ENCODE peak calls at places on chromosomes 16 and 17, in four cellular contexts. I is tibial nerve, E is sigmoid colon, L is GM12865. B is an unnamed sample.

GRCh38 chr17:43840814-43841213 is 6.2 kb upstream of the CD300LG start:
- DNase-seq in I (no peak), L (peak), E (no peak), B (no peak)

GRCh38 chr17:69031839-69032238 is 28.9 kb downstream of the ABCA9 start:
- DNase-seq in L (no peak), E (no peak), I (no peak), B (no peak)

GRCh38 chr16:756428-756827 is 4.1 kb upstream of the MSLN start:
- DNase-seq in E (no peak), L (no peak), I (no peak), B (no peak)

GRCh38 chr16:84916850-84917249 is 94.5 kb downstream of the ZDHHC7 start:
- DNase-seq in I (no peak), E (no peak), L (no peak), B (no peak)

GRCh38 chr16:1121601-1122000 is 25.6 kb upstream of the C1QTNF8 start:
- DNase-seq in I (no peak), L (no peak), E (no peak), B (no peak)

GRCh38 chr16:77359065-77359502 is 75.8 kb downstream of the ADAMTS18 start:
- DNase-seq in E (no peak), L (no peak), I (no peak), B (no peak)

GRCh38 chr17:40021471-40021961 is 6.3 kb downstream of the CSF3 start:
- DNase-seq in L (no peak), E (no peak), I (no peak), B (no peak)

GRCh38 chr16:76459111-76459510 is 181.9 kb downstream of the CNTNAP4 start:
- DNase-seq in E (no peak), I (no peak), L (no peak), B (no peak)

GRCh38 chr17:38449364-38449763 is 21.1 kb downstream of the ARHGAP23 start:
- DNase-seq in L (no peak), E (no peak), I (no peak), B (no peak)

DNA sequence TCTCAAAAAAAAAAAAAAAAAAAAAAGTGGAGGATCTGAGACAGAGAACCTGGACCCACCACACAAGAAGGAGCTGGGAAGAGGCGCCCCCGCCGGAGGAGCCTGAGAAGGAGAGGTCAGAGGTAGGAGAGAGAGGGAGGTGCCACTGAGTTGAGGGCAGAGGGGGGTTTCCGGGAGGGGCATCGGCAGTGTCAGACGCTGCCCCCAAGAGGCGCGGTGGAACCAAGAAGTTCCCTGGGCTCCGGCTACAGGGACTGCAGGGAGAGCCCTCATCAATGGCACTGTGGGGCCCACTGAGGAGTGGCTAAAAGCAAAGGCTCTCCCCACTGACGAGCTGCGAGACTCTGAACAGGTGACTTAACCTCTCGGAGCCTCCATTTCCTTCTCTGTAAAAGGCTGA is 4.2 kb downstream of the CCDC42 start:
- DNase-seq in I (no peak), E (no peak), L (peak), B (no peak)
- TF ChIP-seq CTCF in I (no peak), E (no peak), L (peak), B (no peak)

GRCh38 chr16:30113031-30113710 is at the start of gene GDPD3:
- DNase-seq in L (no peak), E (no peak), I (no peak), B (no peak)

GRCh38 chr16:30113711-30114333 is 485 bp upstream of the GDPD3 start:
- DNase-seq in E (no peak), I (no peak), L (no peak), B (no peak)

GRCh38 chr16:30114411-30114810 is 1.1 kb upstream of the GDPD3 start:
- DNase-seq in I (no peak), E (no peak), L (no peak), B (no peak)

GRCh38 chr16:30110661-30111060 is 2.7 kb downstream of the GDPD3 start:
- DNase-seq in L (no peak), I (no peak), E (no peak), B (no peak)

DNA sequence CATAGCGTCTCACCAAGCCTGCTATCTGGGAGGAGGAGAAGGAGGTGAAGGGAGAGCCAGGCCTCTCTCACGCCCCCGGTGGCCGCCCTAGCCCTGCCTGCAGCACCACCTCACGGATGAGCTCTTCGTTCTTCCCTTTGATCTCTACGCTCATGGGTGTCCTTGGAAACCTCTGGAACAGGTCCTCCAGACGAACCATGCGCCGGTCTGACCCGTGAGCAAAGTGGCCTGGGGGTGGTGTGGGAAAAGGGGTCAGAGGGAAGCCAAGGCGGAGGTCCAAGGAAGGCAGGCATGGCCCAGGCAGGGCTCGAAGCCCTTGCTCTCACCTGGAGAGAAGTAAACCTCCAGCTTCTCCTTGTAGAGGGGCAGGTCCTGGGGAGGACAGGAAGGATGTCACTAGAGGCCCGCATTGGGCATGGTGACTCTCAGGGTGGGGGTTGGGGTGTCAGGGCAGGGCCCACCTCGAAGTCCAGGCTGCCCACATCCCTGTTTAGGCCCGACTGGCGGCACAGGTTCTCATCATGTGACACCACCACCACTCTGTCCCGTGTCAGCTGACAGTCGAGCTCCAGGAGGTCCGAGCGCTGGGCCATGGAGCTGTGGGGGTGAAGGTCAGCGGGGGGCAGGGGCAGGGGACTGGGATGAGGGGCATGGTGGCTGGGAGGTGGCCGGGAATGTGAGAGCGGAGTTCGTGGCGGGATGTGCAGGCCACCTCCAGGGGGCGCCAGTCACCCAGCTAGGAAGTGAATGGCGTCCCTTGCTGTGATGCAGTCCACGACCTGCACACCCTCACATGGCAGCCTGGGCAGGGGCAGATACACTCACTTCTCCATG is 923 bp downstream of the GDPD3 start:
- DNase-seq in L (peak), E (peak), I (no peak), B (peak)
- TF ChIP-seq CTCF in L (peak), E (peak), I (peak), B (peak)

DNA sequence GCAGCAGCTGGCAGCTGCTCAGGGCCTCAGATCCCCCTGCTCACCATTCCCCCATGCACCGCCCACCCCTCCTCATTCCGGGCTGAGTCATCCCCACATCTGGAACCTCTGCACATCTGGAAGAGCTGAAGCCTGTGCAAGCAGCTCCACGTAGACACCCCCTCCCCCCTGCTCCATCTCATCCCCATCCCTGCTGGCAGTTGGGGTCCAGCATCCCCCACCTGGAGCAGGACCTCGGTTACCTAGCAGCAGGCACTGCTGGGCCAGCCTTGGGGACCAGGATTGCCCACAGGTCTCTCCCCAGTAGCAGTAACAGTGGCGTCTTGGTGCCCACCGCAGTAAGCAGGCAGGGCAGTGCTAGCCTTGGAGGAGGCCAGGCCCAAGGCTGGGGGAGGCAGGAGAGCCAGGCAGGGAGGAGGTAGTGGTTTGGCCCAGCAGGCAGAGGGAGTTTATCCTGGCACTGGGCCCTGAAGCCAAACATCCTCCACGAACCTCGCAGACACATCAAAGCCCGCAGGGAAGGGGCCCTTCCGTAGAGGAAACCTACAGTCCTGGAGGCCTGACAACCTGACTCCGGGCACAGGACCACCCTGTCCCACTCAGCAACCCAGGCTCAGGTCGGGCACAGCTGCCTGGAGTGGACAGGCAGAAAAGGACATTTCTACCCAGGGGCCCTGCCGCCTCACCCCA is 7.7 kb upstream of the TMEM92 start:
- DNase-seq in L (no peak), E (peak), I (peak), B (no peak)
- TF ChIP-seq CTCF in L (no peak), E (peak), I (no peak), B (no peak)

GRCh38 chr17:19718041-19718612 is 1.7 kb upstream of the SLC47A2 start:
- DNase-seq in I (no peak), L (no peak), E (no peak), B (no peak)

GRCh38 chr17:19717411-19717908 is 1.1 kb upstream of the SLC47A2 start:
- DNase-seq in E (no peak), L (no peak), I (no peak), B (no peak)

GRCh38 chr17:19720210-19720475 is 3.8 kb upstream of the SLC47A2 start:
- DNase-seq in L (no peak), I (no peak), E (no peak), B (no peak)

GRCh38 chr17:19719365-19720209 is 3.2 kb upstream of the SLC47A2 start:
- DNase-seq in E (no peak), L (no peak), I (no peak), B (no peak)

GRCh38 chr17:19718613-19719364 is 2.4 kb upstream of the SLC47A2 start:
- DNase-seq in L (no peak), I (no peak), E (no peak), B (no peak)
- TF ChIP-seq CTCF in L (peak), I (no peak), E (no peak), B (no peak)

GRCh38 chr17:27602721-27603445 is 28.1 kb upstream of the LGALS9 start:
- DNase-seq in L (peak), E (peak), I (peak), B (peak)

GRCh38 chr17:27605409-27605808 is 25.6 kb upstream of the LGALS9 start:
- DNase-seq in L (no peak), E (no peak), I (no peak), B (no peak)

GRCh38 chr17:27603870-27604794 is 26.9 kb upstream of the LGALS9 start:
- DNase-seq in I (no peak), L (no peak), E (no peak), B (no peak)

GRCh38 chr17:27601975-27602302 is 29.0 kb upstream of the LGALS9 start:
- DNase-seq in L (no peak), E (no peak), I (no peak), B (no peak)

GRCh38 chr17:27603446-27603820 is 27.6 kb upstream of the LGALS9 start:
- DNase-seq in L (no peak), E (no peak), I (no peak), B (no peak)
- TF ChIP-seq CTCF in L (no peak), E (no peak), I (no peak), B (no peak)

GRCh38 chr17:49787932-49788442 is 494 bp upstream of the KAT7 start:
- DNase-seq in E (no peak), L (peak), I (no peak), B (no peak)

GRCh38 chr17:49793309-49793708 is 4.8 kb downstream of the KAT7 start:
- DNase-seq in L (no peak), E (no peak), I (no peak), B (no peak)

GRCh38 chr17:49784636-49785035 is 3.8 kb upstream of the KAT7 start:
- DNase-seq in L (no peak), I (no peak), E (no peak), B (no peak)

GRCh38 chr17:49789278-49789578 is 747 bp downstream of the KAT7 start:
- DNase-seq in L (no peak), I (no peak), E (no peak), B (no peak)

DNA sequence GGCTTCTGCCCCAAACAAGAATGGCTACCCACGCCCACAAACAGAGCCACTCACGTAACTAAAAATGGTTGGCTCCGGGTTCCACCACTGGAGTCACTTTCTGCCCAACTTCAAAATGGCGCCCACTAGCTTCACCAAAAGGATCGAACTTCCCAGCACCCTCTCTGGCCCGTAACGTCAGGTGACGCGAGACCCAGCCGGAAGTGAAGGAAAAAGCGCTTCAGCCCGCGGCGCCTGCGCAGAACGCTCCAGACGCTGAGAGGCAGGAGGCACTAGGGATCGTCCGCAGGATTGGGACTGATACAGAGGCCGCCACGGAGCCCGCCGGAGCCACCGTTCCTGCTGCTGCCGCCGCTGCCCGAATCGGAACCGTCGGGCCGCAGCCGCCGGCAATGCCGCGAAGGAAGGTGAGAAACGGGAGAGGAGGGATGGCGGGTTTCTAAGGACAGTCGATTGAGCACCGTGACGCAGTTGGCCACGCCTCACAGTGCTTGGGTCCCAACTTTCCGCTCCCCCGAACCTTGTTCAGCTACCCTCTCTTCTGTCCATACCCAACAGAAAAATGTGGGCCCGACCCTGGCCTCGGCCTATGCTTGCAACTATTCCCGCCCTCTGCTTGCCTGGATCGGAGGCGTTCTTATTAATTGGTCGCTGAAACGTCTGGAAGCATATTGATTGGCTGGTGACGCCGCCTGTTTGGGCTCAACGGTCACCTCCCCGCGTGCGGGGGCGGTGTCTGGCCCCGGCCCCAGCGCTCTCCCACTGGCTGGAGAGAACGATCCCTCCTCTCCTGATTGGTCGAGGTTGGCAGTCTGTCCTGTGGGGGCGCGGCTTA is at the start of gene KAT7:
- DNase-seq in E (peak), I (peak), L (peak), B (peak)
- TF ChIP-seq CTCF in E (no peak), I (peak), L (no peak), B (no peak)